ENCODE peak calls at places on chromosomes 11 and 22, in seven cellular contexts. Z is body of pancreas, N is transverse colon, G is heart left ventricle, D is fibroblast of the aortic adventitia, L is cardiac fibroblast, W is GM12865. K is an unnamed sample.

GRCh38 chr11:68423481-68423880 is 37.1 kb upstream of the PPP6R3 start:
- DNase-seq in N (no peak), W (no peak), Z (no peak), D (no peak), L (no peak), G (no peak), K (no peak)

GRCh38 chr11:12746593-12747097 is 72.4 kb downstream of the TEAD1 start:
- DNase-seq in L (peak), D (peak), Z (peak), W (peak), G (peak), N (no peak), K (peak)

GRCh38 chr22:49863936-49864335 is 10.3 kb downstream of the ZBED4 start:
- DNase-seq in Z (no peak), W (no peak), G (no peak), L (no peak), N (peak), D (no peak), K (no peak)

GRCh38 chr11:66111158-66111557 is 41.1 kb downstream of the PACS1 start:
- DNase-seq in N (no peak), L (no peak), W (no peak), D (no peak), G (no peak), Z (no peak), K (no peak)

GRCh38 chr11:46248270-46249102 is 29.0 kb upstream of the CREB3L1 start:
- DNase-seq in W (no peak), L (peak), N (no peak), D (peak), G (no peak), Z (no peak), K (no peak)

GRCh38 chr11:132049205-132049604 is 678.8 kb downstream of the NTM start:
- DNase-seq in D (no peak), L (no peak), Z (no peak), W (no peak), N (no peak), G (no peak), K (no peak)

GRCh38 chr11:72084960-72085359 is 4.3 kb downstream of the LRRC51 start:
- DNase-seq in W (no peak), D (no peak), Z (no peak), N (no peak), G (no peak), L (no peak), K (no peak)

GRCh38 chr11:1994121-1994520 is 3.5 kb downstream of the H19 start:
- DNase-seq in W (no peak), Z (no peak), D (no peak), N (no peak), L (no peak), G (peak), K (no peak)

GRCh38 chr22:27512283-27512761 is 289.2 kb downstream of the MN1 start:
- DNase-seq in W (no peak), Z (peak), N (peak), D (peak), L (peak), G (peak), K (no peak)

GRCh38 chr11:78735711-78736110 is 161.0 kb upstream of the NARS2 start:
- DNase-seq in Z (no peak), D (no peak), N (no peak), G (no peak), L (no peak), W (no peak), K (no peak)

GRCh38 chr11:27545946-27546345 is 39.4 kb upstream of the LIN7C start:
- DNase-seq in Z (no peak), G (no peak), L (no peak), N (no peak), W (no peak), D (no peak), K (no peak)

GRCh38 chr11:16468735-16469446 is 112.5 kb upstream of the SOX6 start:
- DNase-seq in W (no peak), Z (no peak), G (no peak), N (no peak), D (no peak), L (no peak), K (no peak)

GRCh38 chr11:8732748-8733241 is 50.2 kb downstream of the RPL27A start:
- DNase-seq in L (peak), Z (peak), W (no peak), N (peak), G (peak), D (peak), K (no peak)

GRCh38 chr11:14902650-14903350 is 10.8 kb upstream of the CYP2R1 start:
- DNase-seq in W (peak), L (peak), N (no peak), Z (no peak), G (no peak), D (peak), K (no peak)

GRCh38 chr11:60841797-60842687 is at the start of gene CCDC86:
- DNase-seq in G (peak), Z (peak), W (peak), D (peak), N (peak), L (peak), K (peak)

GRCh38 chr11:60844870-60845221 is 2.9 kb downstream of the CCDC86 start:
- DNase-seq in G (no peak), Z (peak), N (no peak), W (no peak), D (no peak), L (no peak), K (no peak)

GRCh38 chr11:60840711-60841430 is 1.0 kb upstream of the CCDC86 start:
- DNase-seq in N (peak), Z (no peak), L (peak), W (no peak), D (peak), G (peak), K (no peak)

GRCh38 chr11:60844045-60844869 is 2.3 kb downstream of the CCDC86 start:
- DNase-seq in Z (no peak), G (no peak), L (peak), N (no peak), W (no peak), D (peak), K (no peak)

DNA sequence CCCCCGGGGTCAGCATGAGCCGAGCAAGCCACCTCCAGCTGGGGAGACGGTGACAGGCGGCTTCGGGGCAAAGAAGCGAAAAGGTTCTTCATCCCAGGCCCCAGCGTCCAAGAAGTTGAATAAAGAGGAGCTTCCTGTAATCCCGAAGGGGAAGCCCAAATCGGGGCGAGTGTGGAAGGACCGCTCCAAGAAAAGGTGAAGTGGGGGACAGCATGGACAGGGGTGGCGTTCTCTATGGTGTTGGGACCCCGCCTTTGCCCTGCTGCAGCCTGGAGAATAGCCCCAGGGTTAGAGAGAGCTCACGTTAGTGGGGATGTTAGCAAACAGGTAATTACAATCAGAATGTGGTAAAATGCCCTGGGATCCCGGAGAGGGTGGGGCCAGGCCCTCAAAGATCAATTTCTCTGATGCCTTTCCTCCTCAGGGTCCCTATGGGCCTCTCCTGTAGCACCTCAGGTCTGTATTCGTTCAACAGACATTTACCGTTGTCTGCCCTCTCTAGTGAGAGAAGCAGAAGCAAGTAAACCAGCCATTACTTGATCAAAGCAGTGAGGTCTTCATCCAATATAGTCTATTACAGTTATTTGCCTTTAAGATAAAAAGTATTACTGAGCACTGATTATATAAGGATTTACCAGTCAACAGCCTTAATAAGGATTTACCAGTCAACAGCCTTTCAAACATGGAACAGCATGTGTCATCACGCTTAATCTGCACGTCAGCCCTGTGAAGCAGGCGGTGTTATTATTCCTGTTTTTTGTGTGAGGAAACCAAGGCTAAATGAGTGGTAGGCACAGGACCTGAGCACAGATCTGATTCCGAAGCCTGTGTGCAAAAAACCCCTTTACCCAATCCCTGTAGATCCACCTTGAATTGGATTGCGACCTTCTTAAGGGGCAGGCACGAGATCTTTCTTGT is 1.0 kb downstream of the CCDC86 start:
- DNase-seq in W (no peak), G (no peak), Z (no peak), D (peak), L (peak), N (no peak), K (no peak)
- TF ChIP-seq CTCF in W (no peak), G (no peak), Z (no peak), D (no peak), L (no peak), N (no peak), K (no peak)

DNA sequence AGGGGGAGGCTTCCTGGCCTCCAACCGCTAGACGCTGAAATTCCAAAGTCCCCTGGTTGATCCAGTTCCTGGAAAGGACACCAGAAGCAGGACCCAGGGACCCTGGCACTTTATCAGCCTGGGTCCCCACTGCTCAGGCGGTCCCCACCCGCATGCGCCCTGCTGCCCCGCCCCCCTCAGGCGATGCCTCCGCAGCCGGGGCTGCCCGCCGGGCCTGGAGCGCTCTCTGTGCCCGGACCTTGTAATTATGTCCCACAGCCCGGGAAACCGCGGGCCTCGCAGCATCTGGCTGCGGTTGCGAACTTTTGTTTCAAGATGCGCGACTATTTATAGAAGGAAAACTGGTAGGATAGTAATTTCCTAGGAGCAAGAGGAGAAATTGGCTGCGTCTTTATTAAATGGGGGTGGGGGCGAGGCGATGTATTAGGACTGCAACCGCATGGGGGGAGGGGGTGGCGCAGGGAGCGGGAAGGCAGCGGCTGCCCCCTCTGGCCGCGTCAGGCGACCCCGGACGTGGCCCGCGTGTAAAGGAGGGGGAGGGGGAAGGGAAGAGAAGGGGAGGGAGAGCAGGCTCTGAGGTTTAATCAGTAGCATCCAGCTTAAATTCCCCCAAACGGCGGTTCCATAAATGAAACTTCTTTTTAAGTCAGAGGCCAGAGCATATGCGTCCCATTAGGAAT is 6.1 kb downstream of the WNT7B start:
- DNase-seq in Z (no peak), D (no peak), N (no peak), W (no peak), L (no peak), G (no peak), K (no peak)
- TF ChIP-seq CTCF in Z (no peak), D (no peak), N (no peak), W (no peak), L (no peak), G (no peak), K (no peak)

GRCh38 chr22:44444341-44445306 is 53.4 kb downstream of the RTL6 start:
- DNase-seq in W (no peak), Z (no peak), L (no peak), D (no peak), G (no peak), N (no peak), K (no peak)
- TF ChIP-seq CTCF in W (no peak), Z (no peak), L (peak), D (peak), G (no peak), N (no peak), K (no peak)

GRCh38 chr22:48721394-48721666 is 1106.3 kb downstream of the BRD1 start:
- DNase-seq in Z (peak), G (no peak), N (peak), L (no peak), D (no peak), W (no peak), K (no peak)
- TF ChIP-seq CTCF in Z (no peak), G (no peak), N (no peak), L (no peak), D (no peak), W (no peak), K (no peak)

DNA sequence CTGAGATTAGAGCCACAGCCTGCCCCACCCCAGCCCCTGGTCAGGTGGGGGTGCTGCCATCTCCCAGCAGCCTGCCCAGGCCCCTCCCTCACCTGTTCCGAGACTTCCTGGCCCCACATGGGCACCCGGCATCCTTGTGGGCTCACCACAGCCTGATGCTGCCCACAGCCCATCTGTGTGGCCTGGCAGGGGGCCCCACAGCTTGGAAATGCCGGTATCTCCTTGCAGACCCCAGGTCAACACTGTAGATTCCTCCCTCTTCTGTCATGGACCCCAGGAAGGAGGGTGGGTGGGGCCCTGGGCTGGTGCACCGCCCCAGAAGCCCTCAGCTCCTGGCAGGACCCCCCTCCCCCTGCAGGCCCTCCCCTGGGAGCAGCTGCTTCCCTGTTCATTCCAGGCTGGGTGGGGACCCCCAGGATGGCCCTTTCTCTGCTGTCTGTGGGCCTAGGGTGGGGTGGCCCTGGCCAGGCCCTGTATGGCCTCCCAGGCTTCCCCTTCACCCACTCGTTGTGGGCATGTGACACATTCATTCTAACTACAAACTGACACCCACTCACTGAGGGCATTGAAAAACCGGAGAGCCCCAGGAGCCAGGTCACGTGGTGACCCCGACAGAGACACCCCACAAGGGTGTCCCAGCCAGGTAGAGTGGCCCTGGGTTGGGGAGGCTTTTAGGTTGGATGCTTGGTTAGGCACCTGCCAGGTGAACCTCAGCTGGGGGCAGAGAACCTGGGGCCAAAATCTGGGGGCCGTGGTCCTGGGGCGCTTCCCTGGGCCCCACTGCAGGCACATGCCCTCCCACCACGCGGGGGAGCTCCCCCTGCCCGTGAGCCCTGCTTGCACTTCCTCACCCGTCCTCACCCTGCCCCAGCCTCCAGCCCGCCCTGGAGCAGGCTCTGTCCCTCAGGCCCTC is 44.1 kb upstream of the CCDC188 start:
- DNase-seq in W (no peak), L (no peak), G (no peak), N (no peak), Z (no peak), D (no peak), K (no peak)
- TF ChIP-seq CTCF in W (no peak), L (no peak), G (no peak), N (no peak), Z (no peak), D (no peak), K (no peak)

GRCh38 chr11:133408402-133408801 is 123.9 kb downstream of the OPCML start:
- DNase-seq in L (no peak), D (no peak), N (no peak), Z (no peak), W (no peak), G (no peak), K (no peak)

GRCh38 chr11:133406493-133406892 is 125.8 kb downstream of the OPCML start:
- DNase-seq in N (no peak), L (no peak), Z (no peak), W (no peak), G (no peak), D (no peak), K (no peak)

GRCh38 chr11:133402551-133402950 is 129.8 kb downstream of the OPCML start:
- DNase-seq in D (no peak), N (no peak), W (no peak), G (no peak), L (no peak), Z (no peak), K (no peak)

GRCh38 chr11:133399855-133400625 is 132.3 kb downstream of the OPCML start:
- DNase-seq in W (no peak), D (no peak), L (no peak), N (no peak), G (no peak), Z (no peak), K (no peak)

GRCh38 chr11:133403900-133404299 is 128.4 kb downstream of the OPCML start:
- DNase-seq in W (peak), N (no peak), Z (no peak), D (no peak), L (no peak), G (no peak), K (no peak)
- TF ChIP-seq CTCF in W (peak), N (no peak), Z (no peak), D (no peak), L (no peak), G (peak), K (no peak)